ENCODE peak calls at places on chromosomes 5 and 9, in seven cellular contexts. One of them, this sample, is unnamed.
A peak's percentile ranks its signal among the peaks of the same experiment; 100 is the strongest.

GRCh38 chr9:100933656-100934055 is 94.9 kb upstream of the PLPPR1 start:
- DNase-seq in tibial artery: no peak
- DNase-seq in heart right ventricle: no peak
- DNase-seq in GM23248: peak; percentile 45
- DNase-seq in CD8-positive, alpha-beta memory T cell: no peak
- DNase-seq in right cardiac atrium: no peak
- DNase-seq in heart left ventricle: no peak
- DNase-seq in this sample: no peak

GRCh38 chr5:149731617-149732400 is 1.7 kb downstream of the PPARGC1B start:
- DNase-seq in heart left ventricle: peak; percentile 91
- DNase-seq in right cardiac atrium: peak; percentile 93
- DNase-seq in heart right ventricle: peak; percentile 86
- DNase-seq in GM23248: peak; percentile 82
- DNase-seq in tibial artery: peak; percentile 91
- DNase-seq in CD8-positive, alpha-beta memory T cell: peak; percentile 81
- DNase-seq in this sample: peak; percentile 63

GRCh38 chr5:74392698-74393431 is 247.7 kb downstream of the ENC1 start:
- DNase-seq in tibial artery: no peak
- DNase-seq in CD8-positive, alpha-beta memory T cell: no peak
- DNase-seq in heart right ventricle: no peak
- DNase-seq in GM23248: peak; percentile 19
- DNase-seq in right cardiac atrium: no peak
- DNase-seq in heart left ventricle: no peak
- DNase-seq in this sample: peak; percentile 41

GRCh38 chr5:78530342-78531096 is 118.1 kb downstream of the LHFPL2 start:
- DNase-seq in heart right ventricle: no peak
- DNase-seq in GM23248: peak; percentile 95
- DNase-seq in tibial artery: no peak
- DNase-seq in right cardiac atrium: no peak
- DNase-seq in CD8-positive, alpha-beta memory T cell: no peak
- DNase-seq in heart left ventricle: no peak
- DNase-seq in this sample: peak; percentile 87

GRCh38 chr9:116174347-116174746 is 20.8 kb downstream of the PAPPA start:
- DNase-seq in tibial artery: no peak
- DNase-seq in heart left ventricle: no peak
- DNase-seq in right cardiac atrium: no peak
- DNase-seq in CD8-positive, alpha-beta memory T cell: no peak
- DNase-seq in heart right ventricle: no peak
- DNase-seq in GM23248: peak; percentile 79
- DNase-seq in this sample: no peak

GRCh38 chr5:111223086-111223789 is 946 bp upstream of the CAMK4 start:
- DNase-seq in GM23248: no peak
- DNase-seq in tibial artery: no peak
- DNase-seq in heart left ventricle: no peak
- DNase-seq in heart right ventricle: no peak
- DNase-seq in right cardiac atrium: no peak
- DNase-seq in CD8-positive, alpha-beta memory T cell: no peak
- DNase-seq in this sample: peak; percentile 4

GRCh38 chr9:98039474-98040072 is 17.0 kb upstream of the NANS start:
- DNase-seq in GM23248: peak; percentile 38
- DNase-seq in tibial artery: no peak
- DNase-seq in CD8-positive, alpha-beta memory T cell: no peak
- DNase-seq in heart right ventricle: no peak
- DNase-seq in right cardiac atrium: no peak
- DNase-seq in heart left ventricle: no peak
- DNase-seq in this sample: no peak

GRCh38 chr9:97438666-97439065 is 26.8 kb downstream of the TDRD7 start:
- DNase-seq in tibial artery: no peak
- DNase-seq in heart left ventricle: no peak
- DNase-seq in heart right ventricle: no peak
- DNase-seq in GM23248: peak; percentile 6
- DNase-seq in right cardiac atrium: no peak
- DNase-seq in CD8-positive, alpha-beta memory T cell: no peak
- DNase-seq in this sample: no peak

GRCh38 chr5:149604321-149604720 is 23.0 kb downstream of the ARHGEF37 start:
- DNase-seq in heart right ventricle: no peak
- DNase-seq in heart left ventricle: no peak
- DNase-seq in tibial artery: no peak
- DNase-seq in CD8-positive, alpha-beta memory T cell: no peak
- DNase-seq in right cardiac atrium: no peak
- DNase-seq in GM23248: no peak
- DNase-seq in this sample: no peak

GRCh38 chr9:24986331-24986730 is 440.6 kb upstream of the IZUMO3 start:
- DNase-seq in tibial artery: no peak
- DNase-seq in heart right ventricle: no peak
- DNase-seq in right cardiac atrium: no peak
- DNase-seq in GM23248: no peak
- DNase-seq in heart left ventricle: no peak
- DNase-seq in CD8-positive, alpha-beta memory T cell: no peak
- DNase-seq in this sample: no peak

GRCh38 chr9:16864741-16865434 is 5.6 kb downstream of the BNC2 start:
- DNase-seq in CD8-positive, alpha-beta memory T cell: no peak
- DNase-seq in GM23248: peak; percentile 77
- DNase-seq in heart left ventricle: no peak
- DNase-seq in heart right ventricle: no peak
- DNase-seq in tibial artery: no peak
- DNase-seq in right cardiac atrium: no peak
- DNase-seq in this sample: no peak

GRCh38 chr9:112112941-112113399 is 62.1 kb downstream of the SUSD1 start:
- DNase-seq in tibial artery: no peak
- DNase-seq in CD8-positive, alpha-beta memory T cell: no peak
- DNase-seq in heart right ventricle: no peak
- DNase-seq in right cardiac atrium: no peak
- DNase-seq in GM23248: peak; percentile 78
- DNase-seq in heart left ventricle: no peak
- DNase-seq in this sample: no peak

GRCh38 chr9:22067196-22067595 is 58.1 kb upstream of the CDKN2B start:
- DNase-seq in CD8-positive, alpha-beta memory T cell: no peak
- DNase-seq in heart left ventricle: no peak
- DNase-seq in tibial artery: no peak
- DNase-seq in GM23248: no peak
- DNase-seq in right cardiac atrium: no peak
- DNase-seq in heart right ventricle: no peak
- DNase-seq in this sample: no peak

GRCh38 chr5:141362719-141363118 is 1.2 kb upstream of the PCDHGA5 start:
- DNase-seq in heart left ventricle: no peak
- DNase-seq in tibial artery: no peak
- DNase-seq in right cardiac atrium: no peak
- DNase-seq in CD8-positive, alpha-beta memory T cell: no peak
- DNase-seq in heart right ventricle: no peak
- DNase-seq in GM23248: no peak
- DNase-seq in this sample: no peak
- H3K9me3 ChIP-seq in heart left ventricle: peaks cover 65% of the 10 kb centered on the region
- H3K9me3 ChIP-seq in tibial artery: peaks cover 21% of the 10 kb centered on the region
- H3K9me3 ChIP-seq in right cardiac atrium: peaks cover 25% of the 10 kb centered on the region
- H3K9me3 ChIP-seq in CD8-positive, alpha-beta memory T cell: peaks cover 13% of the 10 kb centered on the region
- H3K9me3 ChIP-seq in heart right ventricle: peaks cover 98% of the 10 kb centered on the region
- H3K9me3 ChIP-seq in GM23248: peaks cover 7% of the 10 kb centered on the region
- H3K9me3 ChIP-seq in this sample: peaks cover 2% of the 10 kb centered on the region

DNA sequence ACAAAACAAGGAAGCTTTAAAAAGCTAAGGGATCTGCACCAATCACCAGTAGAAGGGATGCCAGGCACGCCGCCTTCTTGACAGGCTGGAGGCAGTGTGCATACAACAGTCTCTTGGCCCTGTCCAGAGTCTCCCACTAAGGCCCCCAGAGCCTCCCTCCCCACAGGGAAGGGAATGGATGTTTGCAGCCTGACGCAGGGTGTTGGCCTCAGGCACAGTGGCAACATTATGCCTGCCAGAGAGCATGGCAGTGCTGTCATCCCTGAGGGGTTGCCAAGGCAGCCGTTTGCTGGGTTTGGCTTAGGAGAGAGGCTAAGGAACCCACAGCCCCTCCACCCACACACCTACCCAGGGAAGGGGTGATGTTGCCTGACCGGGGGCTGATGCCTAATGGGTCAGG is 4.8 kb downstream of the HBEGF start:
- DNase-seq in tibial artery: peak; percentile 86
- DNase-seq in right cardiac atrium: peak; percentile 81
- DNase-seq in GM23248: peak; percentile 56
- DNase-seq in heart left ventricle: peak; percentile 78
- DNase-seq in CD8-positive, alpha-beta memory T cell: no peak
- DNase-seq in heart right ventricle: peak; percentile 68
- DNase-seq in this sample: no peak
- H3K9me3 ChIP-seq in tibial artery: no peaks in the 10 kb centered on the region
- H3K9me3 ChIP-seq in right cardiac atrium: no peaks in the 10 kb centered on the region
- H3K9me3 ChIP-seq in GM23248: no peaks in the 10 kb centered on the region
- H3K9me3 ChIP-seq in heart left ventricle: no peaks in the 10 kb centered on the region
- H3K9me3 ChIP-seq in CD8-positive, alpha-beta memory T cell: no peaks in the 10 kb centered on the region
- H3K9me3 ChIP-seq in heart right ventricle: no peaks in the 10 kb centered on the region
- H3K9me3 ChIP-seq in this sample: no peaks in the 10 kb centered on the region

GRCh38 chr5:12204761-12205160 is 300.5 kb upstream of the CTNND2 start:
- DNase-seq in CD8-positive, alpha-beta memory T cell: no peak
- DNase-seq in right cardiac atrium: no peak
- DNase-seq in tibial artery: no peak
- DNase-seq in heart right ventricle: no peak
- DNase-seq in GM23248: no peak
- DNase-seq in heart left ventricle: no peak
- DNase-seq in this sample: no peak
- H3K9me3 ChIP-seq in CD8-positive, alpha-beta memory T cell: no peaks in the 10 kb centered on the region
- H3K9me3 ChIP-seq in right cardiac atrium: no peaks in the 10 kb centered on the region
- H3K9me3 ChIP-seq in tibial artery: no peaks in the 10 kb centered on the region
- H3K9me3 ChIP-seq in heart right ventricle: peaks cover 16% of the 10 kb centered on the region
- H3K9me3 ChIP-seq in GM23248: no peaks in the 10 kb centered on the region
- H3K9me3 ChIP-seq in heart left ventricle: no peaks in the 10 kb centered on the region
- H3K9me3 ChIP-seq in this sample: peaks cover 3% of the 10 kb centered on the region

GRCh38 chr9:138062196-138062595 is 184.6 kb downstream of the CACNA1B start:
- DNase-seq in GM23248: no peak
- DNase-seq in tibial artery: peak; percentile 28
- DNase-seq in CD8-positive, alpha-beta memory T cell: no peak
- DNase-seq in heart left ventricle: no peak
- DNase-seq in heart right ventricle: no peak
- DNase-seq in right cardiac atrium: peak; percentile 3
- DNase-seq in this sample: no peak
- H3K9me3 ChIP-seq in GM23248: no peaks in the 10 kb centered on the region
- H3K9me3 ChIP-seq in tibial artery: no peaks in the 10 kb centered on the region
- H3K9me3 ChIP-seq in CD8-positive, alpha-beta memory T cell: no peaks in the 10 kb centered on the region
- H3K9me3 ChIP-seq in heart left ventricle: no peaks in the 10 kb centered on the region
- H3K9me3 ChIP-seq in heart right ventricle: no peaks in the 10 kb centered on the region
- H3K9me3 ChIP-seq in right cardiac atrium: no peaks in the 10 kb centered on the region
- H3K9me3 ChIP-seq in this sample: no peaks in the 10 kb centered on the region

DNA sequence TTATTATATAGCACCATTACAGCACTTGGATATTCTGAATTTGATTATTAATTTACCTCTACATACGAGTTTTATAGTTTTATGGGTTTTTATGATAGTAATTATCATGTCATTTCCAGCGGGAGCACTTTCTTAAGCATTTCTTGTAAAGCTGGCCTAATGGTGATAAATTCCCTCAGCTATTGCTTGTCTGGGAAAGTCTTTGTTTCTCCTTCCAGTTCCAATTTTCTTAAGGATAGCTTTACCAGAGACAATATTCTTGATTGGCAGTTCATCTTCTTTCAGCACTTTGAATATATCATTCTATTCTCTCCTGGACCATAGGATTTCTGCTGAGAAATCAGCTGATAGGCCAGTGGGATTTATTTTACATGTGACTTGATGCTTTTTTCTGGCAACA is 505.4 kb downstream of the TMEM232 start:
- DNase-seq in right cardiac atrium: no peak
- DNase-seq in tibial artery: no peak
- DNase-seq in heart left ventricle: no peak
- DNase-seq in heart right ventricle: no peak
- DNase-seq in GM23248: no peak
- DNase-seq in CD8-positive, alpha-beta memory T cell: no peak
- DNase-seq in this sample: no peak
- H3K9me3 ChIP-seq in right cardiac atrium: peaks cover 16% of the 10 kb centered on the region
- H3K9me3 ChIP-seq in tibial artery: no peaks in the 10 kb centered on the region
- H3K9me3 ChIP-seq in heart left ventricle: peaks cover 17% of the 10 kb centered on the region
- H3K9me3 ChIP-seq in heart right ventricle: peaks cover 65% of the 10 kb centered on the region
- H3K9me3 ChIP-seq in GM23248: peaks cover 10% of the 10 kb centered on the region
- H3K9me3 ChIP-seq in CD8-positive, alpha-beta memory T cell: no peaks in the 10 kb centered on the region
- H3K9me3 ChIP-seq in this sample: peaks cover 2% of the 10 kb centered on the region

GRCh38 chr9:118271936-118272335 is 567.7 kb downstream of the TLR4 start:
- DNase-seq in GM23248: no peak
- DNase-seq in CD8-positive, alpha-beta memory T cell: no peak
- DNase-seq in tibial artery: no peak
- DNase-seq in heart right ventricle: no peak
- DNase-seq in right cardiac atrium: no peak
- DNase-seq in heart left ventricle: no peak
- DNase-seq in this sample: no peak
- H3K9me3 ChIP-seq in GM23248: no peaks in the 10 kb centered on the region
- H3K9me3 ChIP-seq in CD8-positive, alpha-beta memory T cell: no peaks in the 10 kb centered on the region
- H3K9me3 ChIP-seq in tibial artery: no peaks in the 10 kb centered on the region
- H3K9me3 ChIP-seq in heart right ventricle: no peaks in the 10 kb centered on the region
- H3K9me3 ChIP-seq in right cardiac atrium: no peaks in the 10 kb centered on the region
- H3K9me3 ChIP-seq in heart left ventricle: no peaks in the 10 kb centered on the region
- H3K9me3 ChIP-seq in this sample: no peaks in the 10 kb centered on the region

GRCh38 chr5:178989311-178989710 is 5.8 kb downstream of the GRM6 start:
- DNase-seq in right cardiac atrium: no peak
- DNase-seq in CD8-positive, alpha-beta memory T cell: no peak
- DNase-seq in tibial artery: no peak
- DNase-seq in heart left ventricle: no peak
- DNase-seq in heart right ventricle: no peak
- DNase-seq in GM23248: no peak
- DNase-seq in this sample: no peak
- H3K9me3 ChIP-seq in right cardiac atrium: peaks cover 5% of the 10 kb centered on the region
- H3K9me3 ChIP-seq in CD8-positive, alpha-beta memory T cell: no peaks in the 10 kb centered on the region
- H3K9me3 ChIP-seq in tibial artery: peaks cover 15% of the 10 kb centered on the region
- H3K9me3 ChIP-seq in heart left ventricle: peaks cover 49% of the 10 kb centered on the region
- H3K9me3 ChIP-seq in heart right ventricle: peaks cover 46% of the 10 kb centered on the region
- H3K9me3 ChIP-seq in GM23248: no peaks in the 10 kb centered on the region
- H3K9me3 ChIP-seq in this sample: peaks cover 4% of the 10 kb centered on the region

GRCh38 chr5:178304761-178305645 is 72.4 kb upstream of the PHYKPL start:
- DNase-seq in CD8-positive, alpha-beta memory T cell: no peak
- DNase-seq in right cardiac atrium: no peak
- DNase-seq in heart left ventricle: no peak
- DNase-seq in GM23248: peak; percentile 5
- DNase-seq in heart right ventricle: no peak
- DNase-seq in tibial artery: peak; percentile 41
- DNase-seq in this sample: no peak
- H3K9me3 ChIP-seq in CD8-positive, alpha-beta memory T cell: no peaks in the 10 kb centered on the region
- H3K9me3 ChIP-seq in right cardiac atrium: no peaks in the 10 kb centered on the region
- H3K9me3 ChIP-seq in heart left ventricle: no peaks in the 10 kb centered on the region
- H3K9me3 ChIP-seq in GM23248: no peaks in the 10 kb centered on the region
- H3K9me3 ChIP-seq in heart right ventricle: no peaks in the 10 kb centered on the region
- H3K9me3 ChIP-seq in tibial artery: no peaks in the 10 kb centered on the region
- H3K9me3 ChIP-seq in this sample: no peaks in the 10 kb centered on the region

DNA sequence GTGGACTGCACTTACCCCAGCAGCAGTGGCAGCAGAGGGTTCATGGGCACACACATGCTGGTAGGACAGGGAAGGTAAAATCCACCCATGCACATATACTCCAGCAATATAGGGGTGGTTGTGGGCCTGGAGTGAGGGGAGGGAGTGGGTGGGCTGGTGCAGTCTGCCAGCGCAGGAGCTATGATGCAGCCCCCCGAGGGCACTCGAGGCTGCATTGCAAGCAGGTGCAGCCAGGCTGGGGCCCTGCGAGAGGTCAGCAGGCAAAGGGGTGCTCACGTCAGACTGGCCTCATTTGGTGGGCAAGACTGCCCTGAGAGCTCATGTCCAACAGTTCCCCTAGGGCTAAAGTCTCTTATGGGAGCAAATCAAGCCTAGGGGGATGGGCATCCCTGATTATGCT is 32.4 kb upstream of the PCDHA1 start:
- DNase-seq in right cardiac atrium: no peak
- DNase-seq in heart left ventricle: no peak
- DNase-seq in heart right ventricle: no peak
- DNase-seq in tibial artery: no peak
- DNase-seq in CD8-positive, alpha-beta memory T cell: no peak
- DNase-seq in GM23248: no peak
- DNase-seq in this sample: no peak
- H3K9me3 ChIP-seq in right cardiac atrium: peaks cover 4% of the 10 kb centered on the region
- H3K9me3 ChIP-seq in heart left ventricle: peaks cover 62% of the 10 kb centered on the region
- H3K9me3 ChIP-seq in heart right ventricle: peaks cover 96% of the 10 kb centered on the region
- H3K9me3 ChIP-seq in tibial artery: no peaks in the 10 kb centered on the region
- H3K9me3 ChIP-seq in CD8-positive, alpha-beta memory T cell: no peaks in the 10 kb centered on the region
- H3K9me3 ChIP-seq in GM23248: peaks cover 2% of the 10 kb centered on the region
- H3K9me3 ChIP-seq in this sample: no peaks in the 10 kb centered on the region

This sample was measured in endothelial cell of umbilical vein.